ENCODE peak calls at places on chromosomes 3 and 15, in four cellular contexts. One of them, this sample, is unnamed.

GRCh38 chr3:159733194-159733860 is 255.3 kb upstream of the IL12A start:
- DNase-seq in GM12865: no peak
- DNase-seq in BJ: peak
- DNase-seq in stomach: no peak
- DNase-seq in this sample: peak

GRCh38 chr15:72133211-72133610 is 15.0 kb downstream of the SENP8 start:
- DNase-seq in stomach: no peak
- DNase-seq in BJ: no peak
- DNase-seq in GM12865: no peak
- DNase-seq in this sample: no peak

GRCh38 chr3:155853214-155854146 is 747 bp downstream of the SLC33A1 start:
- DNase-seq in GM12865: peak
- DNase-seq in stomach: peak
- DNase-seq in BJ: no peak
- DNase-seq in this sample: no peak

GRCh38 chr3:100913870-100914654 is 79.2 kb downstream of the ABI3BP start:
- DNase-seq in GM12865: no peak
- DNase-seq in BJ: no peak
- DNase-seq in stomach: no peak
- DNase-seq in this sample: no peak

GRCh38 chr15:100207053-100207452 is 134.7 kb downstream of the ADAMTS17 start:
- DNase-seq in GM12865: no peak
- DNase-seq in stomach: no peak
- DNase-seq in BJ: no peak
- DNase-seq in this sample: no peak

GRCh38 chr15:62365795-62366442 is 200.8 kb upstream of the C2CD4B start:
- DNase-seq in stomach: peak
- DNase-seq in GM12865: no peak
- DNase-seq in BJ: no peak
- DNase-seq in this sample: no peak

GRCh38 chr3:37741644-37742043 is 120.0 kb upstream of the CTDSPL start:
- DNase-seq in GM12865: no peak
- DNase-seq in stomach: peak
- DNase-seq in BJ: no peak
- DNase-seq in this sample: no peak

GRCh38 chr3:64209866-64210609 is 15.2 kb downstream of the PRICKLE2 start:
- DNase-seq in BJ: no peak
- DNase-seq in stomach: peak
- DNase-seq in GM12865: no peak
- DNase-seq in this sample: no peak

GRCh38 chr3:278300-279064 is 81.9 kb downstream of the CHL1 start:
- DNase-seq in BJ: no peak
- DNase-seq in GM12865: peak
- DNase-seq in stomach: no peak
- DNase-seq in this sample: no peak

GRCh38 chr15:47410243-47410642 is 307.1 kb upstream of the SEMA6D start:
- DNase-seq in BJ: no peak
- DNase-seq in stomach: no peak
- DNase-seq in GM12865: no peak
- DNase-seq in this sample: no peak

GRCh38 chr3:134483195-134483890 is 2.4 kb downstream of the ANAPC13 start:
- DNase-seq in stomach: no peak
- DNase-seq in BJ: no peak
- DNase-seq in GM12865: no peak
- DNase-seq in this sample: no peak

GRCh38 chr15:72237286-72238224 is 6.6 kb upstream of the PKM start:
- DNase-seq in stomach: peak
- DNase-seq in GM12865: peak
- DNase-seq in BJ: peak
- DNase-seq in this sample: peak

GRCh38 chr15:68574051-68574450 is 4.7 kb upstream of the CORO2B start:
- DNase-seq in stomach: no peak
- DNase-seq in GM12865: no peak
- DNase-seq in BJ: no peak
- DNase-seq in this sample: no peak

GRCh38 chr3:120350431-120350941 is 1.3 kb upstream of the LRRC58 start:
- DNase-seq in GM12865: peak
- DNase-seq in BJ: no peak
- DNase-seq in stomach: no peak
- DNase-seq in this sample: peak

GRCh38 chr3:167051421-167051820 is 328.7 kb downstream of the ZBBX start:
- DNase-seq in GM12865: no peak
- DNase-seq in stomach: no peak
- DNase-seq in BJ: no peak
- DNase-seq in this sample: no peak

GRCh38 chr3:64411101-64411500 is 185.8 kb upstream of the PRICKLE2 start:
- DNase-seq in BJ: no peak
- DNase-seq in stomach: no peak
- DNase-seq in GM12865: no peak
- DNase-seq in this sample: no peak

GRCh38 chr15:72222433-72222832 is 8.6 kb downstream of the PKM start:
- DNase-seq in GM12865: no peak
- DNase-seq in BJ: no peak
- DNase-seq in stomach: no peak
- DNase-seq in this sample: no peak

GRCh38 chr3:176850498-176850897 is 346.8 kb downstream of the TBL1XR1 start:
- DNase-seq in GM12865: no peak
- DNase-seq in BJ: no peak
- DNase-seq in stomach: no peak
- DNase-seq in this sample: no peak

GRCh38 chr15:58378241-58379085 is 53.3 kb upstream of the LIPC start:
- DNase-seq in GM12865: no peak
- DNase-seq in stomach: no peak
- DNase-seq in BJ: no peak
- DNase-seq in this sample: no peak

GRCh38 chr3:11074007-11074406 is 80.3 kb upstream of the HRH1 start:
- DNase-seq in BJ: no peak
- DNase-seq in GM12865: no peak
- DNase-seq in stomach: no peak
- DNase-seq in this sample: no peak

GRCh38 chr3:69079269-69080159 is 651 bp downstream of the UBA3 start:
- DNase-seq in stomach: no peak
- DNase-seq in GM12865: peak
- DNase-seq in BJ: no peak
- DNase-seq in this sample: no peak

GRCh38 chr15:90598053-90598577 is 68.4 kb downstream of the CRTC3 start:
- DNase-seq in GM12865: peak
- DNase-seq in BJ: no peak
- DNase-seq in stomach: peak
- DNase-seq in this sample: no peak
- TF ChIP-seq CTCF in GM12865: peak
- TF ChIP-seq CTCF in BJ: no peak
- TF ChIP-seq CTCF in stomach: no peak
- TF ChIP-seq CTCF in this sample: no peak

GRCh38 chr3:45994661-45995369 is 809 bp downstream of the FYCO1 start:
- DNase-seq in GM12865: peak
- DNase-seq in stomach: no peak
- DNase-seq in BJ: no peak
- DNase-seq in this sample: no peak

GRCh38 chr3:45992133-45992729 is 3.4 kb downstream of the FYCO1 start:
- DNase-seq in GM12865: no peak
- DNase-seq in stomach: no peak
- DNase-seq in BJ: no peak
- DNase-seq in this sample: no peak

GRCh38 chr3:45995370-45996192 is at the start of gene FYCO1:
- DNase-seq in stomach: peak
- DNase-seq in GM12865: peak
- DNase-seq in BJ: peak
- DNase-seq in this sample: peak

GRCh38 chr3:45992820-45993219 is 2.8 kb downstream of the FYCO1 start:
- DNase-seq in BJ: peak
- DNase-seq in stomach: no peak
- DNase-seq in GM12865: peak
- DNase-seq in this sample: no peak

GRCh38 chr3:45993421-45994027 is 2.1 kb downstream of the FYCO1 start:
- DNase-seq in stomach: no peak
- DNase-seq in BJ: no peak
- DNase-seq in GM12865: peak
- DNase-seq in this sample: no peak
- H3K4me3 ChIP-seq in stomach: no peak
- H3K4me3 ChIP-seq in BJ: no peak
- H3K4me3 ChIP-seq in GM12865: no peak
- H3K4me3 ChIP-seq in this sample: no peak

GRCh38 chr15:40782609-40783227 is 12.9 kb downstream of the C15orf62 start:
- DNase-seq in BJ: no peak
- DNase-seq in stomach: peak
- DNase-seq in GM12865: peak
- DNase-seq in this sample: no peak
- TF ChIP-seq CTCF in BJ: peak
- TF ChIP-seq CTCF in stomach: no peak
- TF ChIP-seq CTCF in GM12865: peak
- TF ChIP-seq CTCF in this sample: peak

DNA sequence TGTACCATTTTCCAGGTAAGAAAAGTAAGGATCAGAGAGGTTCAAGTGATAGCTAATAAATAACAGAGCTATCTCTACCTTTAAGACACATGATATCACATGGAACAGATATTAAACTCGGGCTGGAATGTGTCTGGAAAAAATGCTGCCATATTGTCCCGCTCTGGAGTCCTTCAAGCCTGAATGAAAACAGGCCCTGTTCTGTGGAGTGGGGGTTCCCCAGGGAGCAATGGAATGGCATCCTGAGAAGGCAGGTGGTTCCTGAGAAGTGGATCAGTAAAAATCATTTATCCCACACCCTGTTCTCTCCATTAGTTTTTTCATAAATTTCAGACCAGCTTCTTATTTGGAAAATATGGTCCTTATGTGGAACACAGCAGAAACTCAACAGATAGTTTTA is 57.3 kb upstream of the PRTG start:
- DNase-seq in BJ: no peak
- DNase-seq in GM12865: no peak
- DNase-seq in stomach: no peak
- DNase-seq in this sample: no peak
- H3K4me3 ChIP-seq in BJ: no peak
- H3K4me3 ChIP-seq in GM12865: no peak
- H3K4me3 ChIP-seq in stomach: no peak
- H3K4me3 ChIP-seq in this sample: no peak

GRCh38 chr3:197525706-197526105 is 30.1 kb downstream of the BDH1 start:
- DNase-seq in BJ: no peak
- DNase-seq in stomach: no peak
- DNase-seq in GM12865: no peak
- DNase-seq in this sample: no peak
- TF ChIP-seq CTCF in BJ: peak
- TF ChIP-seq CTCF in stomach: no peak
- TF ChIP-seq CTCF in GM12865: no peak
- TF ChIP-seq CTCF in this sample: peak

DNA sequence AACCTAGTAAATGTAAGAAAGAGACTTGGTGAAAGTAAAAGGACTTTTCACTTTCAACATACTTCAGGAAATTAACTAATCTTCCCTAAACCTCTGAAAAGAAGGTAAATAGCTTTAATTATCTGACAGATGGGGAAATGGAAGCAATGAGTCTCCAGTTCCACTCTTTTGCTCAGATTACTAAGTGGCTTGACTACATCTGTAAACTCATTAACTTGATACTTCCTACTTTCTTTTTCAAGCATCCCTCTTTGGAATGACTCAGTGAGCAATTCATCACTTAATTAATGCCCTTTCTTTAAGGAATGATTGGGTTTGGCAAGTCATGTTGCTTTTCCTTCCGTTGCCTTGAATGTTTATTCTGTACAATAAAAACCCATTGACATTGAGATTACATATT is 234.2 kb downstream of the GRM7 start:
- DNase-seq in GM12865: no peak
- DNase-seq in stomach: no peak
- DNase-seq in BJ: no peak
- DNase-seq in this sample: no peak
- H3K4me3 ChIP-seq in GM12865: no peak
- H3K4me3 ChIP-seq in stomach: no peak
- H3K4me3 ChIP-seq in BJ: no peak
- H3K4me3 ChIP-seq in this sample: no peak

This sample was measured in retinal pigment epithelial cell.